ENCODE peak calls at places on chromosomes 4 and X, in seven cellular contexts. K is HCT116; I is OCI-LY7; F is sigmoid colon; R is A549; G is T-helper 17 cell; L is CD4-positive, CD25-positive, alpha-beta regulatory T cell. U is an unnamed sample. For H3K9me3, the result is how much of the 10 kb centered on the place peaks cover.

GRCh38 chr4:61468091-61468720 is 268.1 kb downstream of the ADGRL3 start:
- DNase-seq in K (no peak), I (no peak), L (no peak), R (peak), G (no peak), F (no peak), U (peak)

GRCh38 chr4:40283968-40284367 is 51.2 kb upstream of the CHRNA9 start:
- DNase-seq in G (peak), I (peak), F (peak), L (peak), R (peak), K (peak), U (no peak)

GRCh38 chr4:147287588-147287890 is 193.4 kb upstream of the EDNRA start:
- DNase-seq in G (no peak), K (no peak), L (no peak), I (no peak), F (no peak), R (no peak), U (no peak)

GRCh38 chr4:167966161-167966560 is 126.2 kb upstream of the ANXA10 start:
- DNase-seq in L (no peak), K (no peak), G (no peak), I (no peak), R (no peak), F (no peak), U (no peak)

GRCh38 chr4:10154241-10154640 is 37.6 kb upstream of the WDR1 start:
- DNase-seq in L (no peak), K (no peak), R (no peak), F (no peak), G (no peak), I (no peak), U (no peak)

GRCh38 chr4:71293705-71294104 is 45.1 kb upstream of the SLC4A4 start:
- DNase-seq in G (no peak), L (no peak), K (no peak), R (no peak), I (no peak), F (no peak), U (peak)

GRCh38 chr4:87843936-87844335 is 11.2 kb downstream of the MEPE start:
- DNase-seq in I (no peak), L (no peak), F (no peak), R (peak), G (no peak), K (no peak), U (peak)

GRCh38 chr4:183504930-183505555 is at the start of gene ING2:
- DNase-seq in K (peak), F (no peak), R (peak), G (no peak), L (no peak), I (no peak), U (peak)

GRCh38 chr4:86592553-86593249 is 1.4 kb upstream of the PTPN13 start:
- DNase-seq in L (no peak), R (peak), F (no peak), K (no peak), I (no peak), G (no peak), U (peak)

GRCh38 chrX:67759018-67759417 is 215.2 kb downstream of the AR start:
- DNase-seq in L (no peak), K (no peak), F (no peak), I (no peak), R (no peak), G (no peak), U (no peak)

GRCh38 chrX:128931071-128931470 is 592.2 kb downstream of the SMARCA1 start:
- DNase-seq in K (no peak), F (no peak), R (no peak), L (no peak), I (no peak), G (no peak), U (no peak)

GRCh38 chr4:18698119-18698883 is 676.7 kb upstream of the LCORL start:
- DNase-seq in K (no peak), G (no peak), F (no peak), L (no peak), I (peak), R (no peak), U (no peak)

GRCh38 chr4:81913427-81913878 is 441.7 kb upstream of the RASGEF1B start:
- DNase-seq in L (peak), I (peak), R (peak), K (peak), F (no peak), G (peak), U (peak)

GRCh38 chr4:172850838-172851237 is 317.8 kb upstream of the GALNT7 start:
- DNase-seq in L (no peak), G (no peak), R (peak), K (peak), I (no peak), F (no peak), U (peak)

GRCh38 chr4:79210636-79211049 is 115.2 kb downstream of the NAA11 start:
- DNase-seq in R (no peak), G (no peak), L (no peak), F (no peak), I (no peak), K (no peak), U (no peak)

GRCh38 chr4:134018845-134019244 is 182.7 kb downstream of the PABPC4L start:
- DNase-seq in I (no peak), G (no peak), L (no peak), K (no peak), R (no peak), F (no peak), U (peak)

GRCh38 chr4:27003602-27004238 is 143.1 kb downstream of the STIM2 start:
- DNase-seq in L (peak), K (no peak), F (no peak), G (no peak), R (no peak), I (peak), U (no peak)

GRCh38 chr4:1409079-1409805 is 3.0 kb upstream of the NKX1-1 start:
- DNase-seq in G (no peak), L (no peak), K (no peak), R (no peak), F (peak), I (no peak), U (no peak)

GRCh38 chr4:1406946-1407656 is 859 bp upstream of the NKX1-1 start:
- DNase-seq in I (no peak), L (no peak), K (no peak), R (no peak), G (no peak), F (peak), U (no peak)

GRCh38 chr4:1408418-1408817 is 2.2 kb upstream of the NKX1-1 start:
- DNase-seq in R (no peak), K (no peak), F (peak), I (no peak), L (no peak), G (no peak), U (no peak)

GRCh38 chr4:1406416-1406945 is at the start of gene NKX1-1:
- DNase-seq in G (no peak), I (no peak), K (no peak), L (no peak), R (no peak), F (no peak), U (no peak)

DNA sequence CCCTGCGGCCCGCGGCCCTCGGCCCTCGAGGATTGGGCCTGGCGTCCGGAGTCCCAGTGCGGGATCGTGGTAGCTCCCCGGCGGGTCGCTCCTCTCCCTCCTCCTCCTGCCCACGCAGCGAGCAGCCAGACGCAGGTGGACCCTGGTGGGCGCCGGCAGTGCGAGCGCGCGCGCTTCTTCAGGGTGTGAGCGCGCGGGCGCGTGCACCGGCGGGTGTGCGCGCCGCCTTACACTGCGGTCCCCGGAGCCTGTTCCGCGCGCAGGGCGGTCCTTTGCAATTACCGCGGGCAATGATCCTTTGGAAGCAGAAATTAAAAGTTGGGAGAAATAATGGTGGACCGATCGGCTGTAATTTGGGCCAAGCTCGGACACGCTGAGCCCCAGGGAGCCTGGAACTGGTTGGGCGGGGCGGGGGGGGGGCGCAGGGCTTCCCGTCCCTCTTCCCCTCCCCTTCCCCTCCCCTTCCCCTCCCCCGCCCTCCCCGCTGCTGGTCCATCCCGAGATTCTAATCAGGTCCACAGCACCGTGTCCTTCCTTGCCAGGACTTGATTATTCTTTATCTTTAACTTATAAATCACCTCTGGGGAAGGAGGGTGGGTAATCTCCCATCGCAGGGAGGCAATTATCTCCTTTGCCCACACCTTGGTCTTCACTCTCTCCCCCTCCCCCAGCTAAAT is 1.6 kb upstream of the NKX1-1 start:
- DNase-seq in F (no peak), I (no peak), L (no peak), G (no peak), K (no peak), R (no peak), U (no peak)
- H3K9me3 ChIP-seq in F (under half), I (under half), L (under half), G (under half), K (under half), R (under half), U (under half)

GRCh38 chr4:126777649-126778048 is 855.1 kb upstream of the INTU start:
- DNase-seq in L (no peak), F (no peak), K (no peak), R (no peak), I (no peak), G (no peak), U (peak)

GRCh38 chr4:126779001-126779400 is 853.8 kb upstream of the INTU start:
- DNase-seq in I (no peak), L (no peak), R (no peak), F (no peak), G (no peak), K (no peak), U (peak)

GRCh38 chr4:126776361-126776760 is 856.4 kb upstream of the INTU start:
- DNase-seq in R (no peak), L (no peak), F (no peak), G (no peak), I (no peak), K (no peak), U (no peak)

GRCh38 chr4:126779446-126780166 is 853.2 kb upstream of the INTU start:
- DNase-seq in R (no peak), I (no peak), L (no peak), K (no peak), G (no peak), F (no peak), U (no peak)

GRCh38 chr4:126778348-126778747 is 854.4 kb upstream of the INTU start:
- DNase-seq in G (no peak), L (no peak), R (no peak), I (no peak), K (peak), F (no peak), U (peak)
- H3K9me3 ChIP-seq in G (under half), L (under half), R (under half), I (under half), K (under half), F (under half), U (under half)

GRCh38 chr4:166432125-166432524 is 559.1 kb downstream of the TLL1 start:
- DNase-seq in R (no peak), L (no peak), F (no peak), G (no peak), K (no peak), I (no peak), U (no peak)

GRCh38 chr4:166432842-166433241 is 559.8 kb downstream of the TLL1 start:
- DNase-seq in K (no peak), R (no peak), L (no peak), F (no peak), I (no peak), G (no peak), U (peak)

GRCh38 chr4:166435449-166435848 is 562.4 kb downstream of the TLL1 start:
- DNase-seq in K (no peak), F (no peak), I (no peak), G (no peak), R (peak), L (no peak), U (peak)
- H3K9me3 ChIP-seq in K (under half), F (under half), I (under half), G (under half), R (under half), L (under half), U (under half)

DNA sequence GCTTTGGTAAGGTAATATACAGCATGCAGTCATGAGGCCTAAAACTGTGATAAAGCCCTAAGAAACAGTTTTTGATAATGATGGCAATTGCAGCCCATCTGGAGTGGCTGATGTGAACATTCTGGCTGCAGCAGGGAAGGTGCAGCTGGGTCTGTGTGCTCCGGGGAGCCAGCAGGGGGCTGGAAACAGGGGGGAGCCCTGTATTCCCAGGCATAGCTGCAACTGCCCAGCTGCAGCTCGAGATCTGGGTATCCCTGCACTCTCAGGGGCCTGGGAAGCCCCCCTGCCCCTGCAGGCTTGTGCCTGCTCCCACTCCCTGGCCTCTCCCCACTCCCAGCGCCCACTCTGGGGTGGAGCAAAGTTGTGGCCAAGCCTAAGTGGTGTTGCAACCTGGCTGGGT is 95.6 kb downstream of the RRAGB start:
- DNase-seq in L (no peak), F (no peak), R (no peak), K (no peak), G (no peak), I (no peak), U (no peak)
- H3K9me3 ChIP-seq in L (under half), F (under half), R (under half), K (under half), G (under half), I (under half), U (under half)

GRCh38 chr4:11605597-11605996 is 176.9 kb upstream of the HS3ST1 start:
- DNase-seq in L (peak), G (no peak), F (no peak), R (no peak), I (no peak), K (no peak), U (no peak)
- H3K9me3 ChIP-seq in L (under half), G (under half), F (under half), R (under half), I (under half), K (under half), U (under half)

GRCh38 chr4:151979835-151980234 is 219.0 kb upstream of the GATB start:
- DNase-seq in G (no peak), L (no peak), R (no peak), K (no peak), F (no peak), I (no peak), U (no peak)
- H3K9me3 ChIP-seq in G (under half), L (under half), R (under half), K (under half), F (under half), I (under half), U (under half)

GRCh38 chr4:16642897-16643296 is 255.5 kb downstream of the LDB2 start:
- DNase-seq in I (no peak), K (no peak), R (no peak), G (no peak), L (no peak), F (no peak), U (no peak)
- H3K9me3 ChIP-seq in I (under half), K (under half), R (under half), G (under half), L (under half), F (under half), U (under half)

U was measured in adipocyte.